ENCODE peak calls at places on chromosomes 16 and 17, in five cellular contexts. P is AG04450; Q is activated naive CD4-positive, alpha-beta T cell; O is left ventricle myocardium inferior; R is stimulated activated CD4-positive, alpha-beta T cell treated with anti-CD3 and anti-CD28 coated beads, Interleukin-15, amount 100 ng/mL, for 24 hours. J is an unnamed sample.

GRCh38 chr16:19130385-19130784 is 16.6 kb downstream of the ITPRIPL2 start:
- DNase-seq in P (no peak), Q (no peak), O (no peak), R (no peak), J (no peak)

GRCh38 chr17:78104540-78104941 is 24.0 kb downstream of the TMC6 start:
- DNase-seq in P (no peak), Q (no peak), O (no peak), R (no peak), J (no peak)

GRCh38 chr16:74026373-74027281 is 270.0 kb upstream of the PSMD7 start:
- DNase-seq in P (no peak), Q (no peak), O (no peak), R (no peak), J (no peak)

GRCh38 chr16:23223368-23223767 is 40.8 kb downstream of the SCNN1G start:
- DNase-seq in P (no peak), Q (no peak), O (no peak), R (no peak), J (no peak)

GRCh38 chr16:29900102-29900887 is at the start of gene ASPHD1:
- DNase-seq in P (peak; percentile 42), Q (peak; percentile 77), O (peak; percentile 71), R (peak; percentile 80), J (peak; percentile 87)

GRCh38 chr16:66175058-66175457 is 191.4 kb upstream of the CDH5 start:
- DNase-seq in P (no peak), Q (no peak), O (no peak), R (no peak), J (no peak)

GRCh38 chr17:65559802-65560627 is 1.4 kb downstream of the AXIN2 start:
- DNase-seq in P (no peak), Q (peak; percentile 33), O (peak; percentile 41), R (peak; percentile 43), J (peak; percentile 17)

GRCh38 chr17:81230043-81230820 is 7.5 kb upstream of the CEP131 start:
- DNase-seq in P (no peak), Q (no peak), O (no peak), R (no peak), J (no peak)

GRCh38 chr16:81624718-81625543 is 154.2 kb upstream of the PLCG2 start:
- DNase-seq in P (no peak), Q (no peak), O (no peak), R (no peak), J (no peak)

GRCh38 chr16:3020247-3020603 is at the start of gene TNFRSF12A:
- DNase-seq in P (no peak), Q (peak; percentile 39), O (peak; percentile 83), R (peak; percentile 81), J (peak; percentile 94)

GRCh38 chr17:67712375-67712774 is 5.4 kb upstream of the NOL11 start:
- DNase-seq in P (no peak), Q (no peak), O (no peak), R (no peak), J (no peak)

GRCh38 chr17:83058478-83059167 is 20.8 kb upstream of the METRNL start:
- DNase-seq in P (no peak), Q (no peak), O (no peak), R (no peak), J (no peak)

GRCh38 chr16:9495824-9496223 is 404.4 kb downstream of the HAPSTR1 start:
- DNase-seq in P (no peak), Q (no peak), O (no peak), R (no peak), J (no peak)